ENCODE peak calls at places on chromosomes 1 and 21, in eight cellular contexts. N is CD4-positive, CD25-positive, alpha-beta regulatory T cell; J is hepatic stellate cell; Q is activated CD4-positive, alpha-beta T cell treated with anti-CD3 and anti-CD28 coated beads, Interleukin-2, amount 50 U/mL, for 4 hours; E is A172; M is H7; B is cardiac fibroblast; Y is foreskin fibroblast. R is an unnamed sample.

GRCh38 chr1:203448521-203449061 is 27.0 kb upstream of the PRELP start:
- DNase-seq in J (peak), M (no peak), N (no peak), E (no peak), Q (no peak), B (peak), Y (no peak), R (peak)

GRCh38 chr21:39852726-39853510 is 14.3 kb upstream of the PCP4 start:
- DNase-seq in J (no peak), E (peak), N (no peak), Y (no peak), B (no peak), M (no peak), Q (no peak), R (no peak)

GRCh38 chr1:17584539-17584938 is 45.0 kb downstream of the ARHGEF10L start:
- DNase-seq in J (no peak), B (no peak), Q (no peak), E (no peak), M (no peak), Y (no peak), N (no peak), R (no peak)

GRCh38 chr1:1596493-1597274 is 3.3 kb downstream of the FNDC10 start:
- DNase-seq in M (peak), B (no peak), E (no peak), J (no peak), N (no peak), Y (no peak), Q (no peak), R (no peak)

GRCh38 chr1:244137725-244138124 is 86.6 kb downstream of the ZBTB18 start:
- DNase-seq in E (no peak), Y (no peak), J (no peak), Q (no peak), B (no peak), N (no peak), M (no peak), R (no peak)

GRCh38 chr1:8739377-8739776 is 78.1 kb downstream of the RERE start:
- DNase-seq in M (peak), E (no peak), Q (no peak), J (no peak), B (no peak), Y (no peak), N (no peak), R (no peak)

GRCh38 chr1:230176871-230177411 is 109.9 kb downstream of the GALNT2 start:
- DNase-seq in Y (no peak), N (no peak), Q (no peak), B (peak), E (no peak), J (peak), M (no peak), R (peak)

GRCh38 chr1:26862781-26863676 is at the start of gene SFN:
- DNase-seq in M (peak), Q (peak), Y (no peak), N (peak), E (peak), J (no peak), B (no peak), R (no peak)

GRCh38 chr1:206075786-206076725 is 23.1 kb downstream of the RHEX start:
- DNase-seq in B (peak), Q (no peak), N (no peak), J (no peak), Y (peak), E (no peak), M (no peak), R (no peak)

GRCh38 chr1:205750683-205751651 is 985 bp upstream of the NUCKS1 start:
- DNase-seq in E (peak), J (peak), M (no peak), B (peak), Q (no peak), Y (no peak), N (no peak), R (no peak)

GRCh38 chr1:64553285-64553684 is 83.4 kb downstream of the CACHD1 start:
- DNase-seq in M (no peak), Y (no peak), Q (no peak), J (no peak), E (no peak), B (no peak), N (no peak), R (no peak)

GRCh38 chr1:170881268-170882265 is 53.8 kb upstream of the MROH9 start:
- DNase-seq in M (no peak), E (peak), N (no peak), Y (peak), J (no peak), B (peak), Q (no peak), R (no peak)

GRCh38 chr1:63671514-63671913 is 78.3 kb downstream of the PGM1 start:
- DNase-seq in E (no peak), Y (no peak), B (no peak), N (no peak), Q (no peak), J (no peak), M (peak), R (no peak)

GRCh38 chr1:199522338-199522737 is 505.2 kb upstream of the NR5A2 start:
- DNase-seq in J (no peak), Q (no peak), Y (no peak), M (no peak), N (no peak), B (no peak), E (peak), R (no peak)

GRCh38 chr1:9539829-9540550 is 725 bp downstream of the SLC25A33 start:
- DNase-seq in B (peak), Y (peak), N (peak), E (peak), M (peak), Q (peak), J (peak), R (peak)

GRCh38 chr1:29022615-29023014 is 101.1 kb downstream of the TMEM200B start:
- DNase-seq in E (no peak), M (no peak), B (no peak), N (no peak), J (no peak), Y (no peak), Q (no peak), R (no peak)

GRCh38 chr1:54547601-54548388 is at the start of gene ACOT11:
- DNase-seq in E (peak), N (no peak), M (peak), Q (no peak), J (peak), Y (peak), B (peak), R (no peak)

GRCh38 chr1:6603851-6604558 is 1.3 kb upstream of the KLHL21 start:
- DNase-seq in J (peak), E (peak), N (peak), Q (no peak), Y (peak), B (peak), M (peak), R (peak)

R was measured in SJSA1.